ENCODE peak calls at places on chromosomes 4 and X, in ten cellular contexts. P, G, I, W, J, T, K, O, R and Q are unnamed samples.
A peak's percentile ranks its signal among the peaks of the same experiment; 100 is the strongest.

GRCh38 chr4:16505726-16506125 is 279.5 kb upstream of the TAPT1 start:
- DNase-seq in I (peak; percentile 20), K (no peak), G (no peak), P (peak; percentile 34), W (no peak), R (no peak), J (no peak), O (no peak), T (no peak), Q (no peak)

GRCh38 chrX:1401611-1402430 is 9.9 kb upstream of the SLC25A6 start:
- DNase-seq in O (no peak), K (no peak), R (no peak), P (no peak), G (peak; percentile 67), J (peak; percentile 58), T (no peak), W (no peak), I (no peak), Q (no peak)

GRCh38 chr4:183142566-183143545 is 43.8 kb downstream of the WWC2 start:
- DNase-seq in R (peak; percentile 78), G (no peak), I (peak; percentile 85), W (no peak), J (peak; percentile 66), K (no peak), O (no peak), P (peak; percentile 90), T (peak; percentile 80), Q (no peak)

GRCh38 chr4:152079543-152080293 is 318.9 kb upstream of the GATB start:
- DNase-seq in K (no peak), W (no peak), T (no peak), R (no peak), O (no peak), G (no peak), P (no peak), I (no peak), J (no peak), Q (no peak)

GRCh38 chrX:132463411-132463810 is 25.4 kb downstream of the MBNL3 start:
- DNase-seq in O (no peak), K (no peak), T (no peak), G (no peak), I (peak; percentile 73), W (no peak), P (peak; percentile 33), J (no peak), R (no peak), Q (no peak)

GRCh38 chr4:115325836-115326235 is 212.4 kb upstream of the NDST4 start:
- DNase-seq in P (no peak), W (no peak), O (no peak), J (no peak), R (no peak), K (no peak), T (no peak), I (no peak), G (no peak), Q (no peak)

GRCh38 chrX:9907645-9908387 is 59.3 kb upstream of the CLDN34 start:
- DNase-seq in O (no peak), G (no peak), R (peak; percentile 65), P (no peak), T (peak; percentile 93), W (peak; percentile 74), J (no peak), I (peak; percentile 94), K (no peak), Q (no peak)

GRCh38 chrX:74293343-74293946 is 10.5 kb upstream of the ZCCHC13 start:
- DNase-seq in P (peak; percentile 75), O (peak; percentile 11), G (peak; percentile 89), K (no peak), R (peak; percentile 49), W (peak; percentile 36), T (peak; percentile 57), I (peak; percentile 74), J (peak; percentile 85), Q (peak; percentile 71)

GRCh38 chr4:110850461-110851447 is 227.9 kb upstream of the PITX2 start:
- DNase-seq in J (no peak), T (no peak), O (no peak), G (no peak), R (no peak), P (no peak), I (no peak), W (no peak), K (no peak), Q (no peak)

GRCh38 chr4:110853242-110853641 is 230.4 kb upstream of the PITX2 start:
- DNase-seq in R (no peak), J (no peak), O (no peak), P (no peak), G (no peak), W (no peak), I (no peak), T (no peak), K (no peak), Q (no peak)

GRCh38 chr4:110851989-110852388 is 229.1 kb upstream of the PITX2 start:
- DNase-seq in J (no peak), T (no peak), G (no peak), K (no peak), W (no peak), I (no peak), R (no peak), O (no peak), P (no peak), Q (no peak)

GRCh38 chr4:110854021-110854678 is 231.3 kb upstream of the PITX2 start:
- DNase-seq in J (no peak), I (peak; percentile 27), P (no peak), K (no peak), T (peak; percentile 91), G (no peak), R (peak; percentile 73), W (peak; percentile 39), O (no peak), Q (no peak)

DNA sequence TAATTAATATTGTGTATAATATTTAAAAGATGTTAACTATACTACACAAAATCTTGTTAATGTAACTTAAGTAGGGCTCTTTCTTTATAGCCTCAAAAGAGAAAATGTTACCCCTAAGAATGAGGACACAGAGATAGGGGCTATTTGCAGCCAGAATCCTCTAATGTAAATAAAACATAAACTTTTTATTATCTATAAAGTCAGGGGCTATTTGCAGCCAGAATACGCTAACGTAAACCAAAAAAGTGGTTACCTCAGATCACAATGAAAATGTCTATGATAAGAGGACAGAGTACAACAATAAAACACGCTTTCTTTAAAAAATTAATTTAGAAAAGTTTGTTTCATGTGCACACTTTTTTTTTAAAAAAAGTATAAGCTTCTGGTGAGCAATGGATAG is 229.9 kb upstream of the PITX2 start:
- DNase-seq in J (no peak), I (no peak), K (no peak), O (no peak), R (no peak), G (no peak), T (no peak), P (no peak), W (no peak), Q (no peak)
- H3K27ac ChIP-seq in J (no peak overlapping the region), I (no peak overlapping the region), K (no peak overlapping the region), O (no peak overlapping the region), R (no peak overlapping the region), G (no peak overlapping the region), T (no peak overlapping the region), P (no peak overlapping the region), W (no peak overlapping the region), Q (no peak overlapping the region)

DNA sequence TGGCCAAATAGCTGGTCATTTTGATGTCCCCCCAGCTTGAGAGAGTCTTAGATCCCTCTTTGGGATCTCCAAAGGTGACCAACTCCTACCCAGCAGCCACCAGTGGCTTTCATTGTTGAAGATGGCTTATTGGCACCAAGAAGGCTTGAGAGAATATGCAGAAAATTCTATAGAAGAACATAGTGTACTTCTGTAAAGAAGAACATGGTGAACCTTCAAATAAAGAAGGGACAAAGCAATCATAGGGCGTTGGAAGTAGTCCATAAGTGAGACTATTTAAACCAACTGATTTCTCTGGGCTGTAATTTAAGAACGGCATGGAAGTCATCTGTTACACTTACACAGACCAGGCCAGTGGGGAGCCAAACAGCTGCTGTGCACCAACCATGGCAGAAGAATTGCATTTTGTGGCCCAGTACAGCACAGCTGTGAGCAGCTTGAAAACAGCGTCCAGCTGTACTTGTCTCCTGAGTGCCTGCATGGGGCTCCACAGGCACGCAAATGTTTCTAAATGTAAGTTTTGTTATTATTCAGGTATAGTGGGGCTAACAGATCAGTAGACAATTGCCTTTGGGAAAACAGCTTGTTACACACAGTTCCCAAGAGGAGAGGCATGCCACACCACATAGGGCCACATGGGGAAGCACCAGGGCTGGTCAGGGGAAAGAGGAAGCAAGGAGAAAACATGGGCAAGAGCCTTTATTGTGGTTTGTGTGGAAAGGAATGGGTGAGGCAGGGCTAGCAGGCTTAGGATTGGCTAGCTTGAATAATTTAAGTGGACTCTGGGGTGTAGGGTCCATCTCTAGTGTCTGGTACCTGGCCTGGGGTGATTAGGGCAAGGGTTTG is 125.0 kb downstream of the ARHGAP6 start:
- DNase-seq in I (no peak), R (no peak), P (no peak), T (no peak), G (no peak), J (no peak), W (no peak), O (no peak), K (no peak), Q (no peak)
- H3K27ac ChIP-seq in I (no peak overlapping the region), R (no peak overlapping the region), P (no peak overlapping the region), T (no peak overlapping the region), G (no peak overlapping the region), J (no peak overlapping the region), W (no peak overlapping the region), O (no peak overlapping the region), K (no peak overlapping the region), Q (no peak overlapping the region)

GRCh38 chr4:175674219-175674618 is 137.8 kb downstream of the GPM6A start:
- DNase-seq in T (no peak), P (no peak), O (no peak), G (no peak), I (no peak), K (no peak), R (no peak), J (no peak), W (no peak), Q (no peak)

DNA sequence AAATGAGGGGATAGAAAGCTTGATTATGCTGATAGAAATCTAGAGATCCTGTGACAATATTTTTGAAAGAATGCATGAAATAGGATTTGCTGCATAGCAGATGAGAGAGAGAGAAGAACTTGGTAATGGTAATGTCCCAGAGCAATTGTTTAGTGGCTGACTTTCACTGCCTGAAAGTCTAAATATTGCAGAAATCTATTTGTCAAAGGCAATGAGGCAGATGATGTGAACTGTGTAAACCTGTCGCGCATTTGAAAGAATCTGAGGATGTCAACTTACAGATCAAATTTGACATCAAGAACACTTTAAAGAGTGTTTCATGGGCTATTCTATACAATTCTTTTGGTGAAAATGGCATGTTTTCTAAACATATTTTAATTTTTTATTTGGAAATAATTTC is 133.6 kb downstream of the GPM6A start:
- DNase-seq in J (no peak), I (no peak), W (no peak), R (no peak), P (no peak), K (no peak), T (no peak), O (no peak), G (no peak), Q (no peak)
- H3K27ac ChIP-seq in J (no peak overlapping the region), I (no peak overlapping the region), W (no peak overlapping the region), R (no peak overlapping the region), P (no peak overlapping the region), K (no peak overlapping the region), T (no peak overlapping the region), O (no peak overlapping the region), G (no peak overlapping the region), Q (no peak overlapping the region)

DNA sequence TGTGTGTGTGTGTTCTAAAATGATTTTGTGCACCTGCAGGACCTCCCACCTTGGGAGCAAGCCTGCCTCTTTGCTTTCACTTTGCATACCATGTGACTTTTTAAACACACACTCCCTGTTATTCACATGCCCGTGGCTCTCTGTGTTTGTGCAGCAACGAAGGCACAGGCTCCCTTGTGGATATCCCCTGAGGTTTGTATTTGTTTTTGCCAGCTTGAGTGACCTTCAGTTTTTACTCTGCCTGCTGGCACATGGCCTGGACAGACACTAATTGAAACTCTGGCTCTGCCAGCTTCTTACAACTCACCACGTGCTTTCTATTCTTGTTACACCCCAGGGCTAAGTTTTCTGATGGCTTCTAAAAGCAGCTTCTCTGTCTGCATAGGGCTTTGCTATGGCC is 885.8 kb downstream of the SH3BGRL start:
- DNase-seq in K (no peak), T (no peak), I (no peak), P (no peak), J (no peak), R (no peak), G (no peak), W (no peak), O (no peak), Q (no peak)
- H3K27ac ChIP-seq in K (no peak overlapping the region), T (no peak overlapping the region), I (no peak overlapping the region), P (no peak overlapping the region), J (no peak overlapping the region), R (no peak overlapping the region), G (no peak overlapping the region), W (no peak overlapping the region), O (no peak overlapping the region), Q (no peak overlapping the region)